ENCODE peak calls at places on chromosomes 7 and 10, in five cellular contexts. One of them, this sample, is unnamed.

GRCh38 chr10:10792681-10793080 is 225.0 kb upstream of the CELF2 start:
- DNase-seq in H7: no peak
- DNase-seq in stimulated activated CD4-positive, alpha-beta T cell treated with anti-CD3 and anti-CD28 coated beads, TNF-alpha, amount 100 ng/mL, for 24 hours: no peak
- DNase-seq in hypothalamus: no peak
- DNase-seq in left cardiac atrium: no peak
- DNase-seq in this sample: no peak

GRCh38 chr10:49008505-49009202 is 69.0 kb upstream of the LRRC18 start:
- DNase-seq in H7: no peak
- DNase-seq in stimulated activated CD4-positive, alpha-beta T cell treated with anti-CD3 and anti-CD28 coated beads, TNF-alpha, amount 100 ng/mL, for 24 hours: no peak
- DNase-seq in hypothalamus: no peak
- DNase-seq in left cardiac atrium: no peak
- DNase-seq in this sample: no peak

GRCh38 chr7:117061751-117062150 is 108.5 kb downstream of the ST7 start:
- DNase-seq in H7: no peak
- DNase-seq in stimulated activated CD4-positive, alpha-beta T cell treated with anti-CD3 and anti-CD28 coated beads, TNF-alpha, amount 100 ng/mL, for 24 hours: no peak
- DNase-seq in hypothalamus: no peak
- DNase-seq in left cardiac atrium: no peak
- DNase-seq in this sample: no peak

GRCh38 chr7:18165176-18165575 is 137.5 kb upstream of the PRPS1L1 start:
- DNase-seq in H7: no peak
- DNase-seq in stimulated activated CD4-positive, alpha-beta T cell treated with anti-CD3 and anti-CD28 coated beads, TNF-alpha, amount 100 ng/mL, for 24 hours: no peak
- DNase-seq in hypothalamus: no peak
- DNase-seq in left cardiac atrium: no peak
- DNase-seq in this sample: no peak

GRCh38 chr10:117462424-117462792 is 80.1 kb upstream of the EMX2 start:
- DNase-seq in H7: peak
- DNase-seq in stimulated activated CD4-positive, alpha-beta T cell treated with anti-CD3 and anti-CD28 coated beads, TNF-alpha, amount 100 ng/mL, for 24 hours: no peak
- DNase-seq in hypothalamus: no peak
- DNase-seq in left cardiac atrium: no peak
- DNase-seq in this sample: no peak

GRCh38 chr7:46003896-46004875 is 83.1 kb upstream of the IGFBP3 start:
- DNase-seq in H7: no peak
- DNase-seq in stimulated activated CD4-positive, alpha-beta T cell treated with anti-CD3 and anti-CD28 coated beads, TNF-alpha, amount 100 ng/mL, for 24 hours: no peak
- DNase-seq in hypothalamus: no peak
- DNase-seq in left cardiac atrium: no peak
- DNase-seq in this sample: no peak

GRCh38 chr10:71342850-71343773 is 24.1 kb downstream of the SLC29A3 start:
- DNase-seq in H7: no peak
- DNase-seq in stimulated activated CD4-positive, alpha-beta T cell treated with anti-CD3 and anti-CD28 coated beads, TNF-alpha, amount 100 ng/mL, for 24 hours: no peak
- DNase-seq in hypothalamus: no peak
- DNase-seq in left cardiac atrium: no peak
- DNase-seq in this sample: no peak

GRCh38 chr10:3186365-3186764 is 13.8 kb upstream of the PITRM1 start:
- DNase-seq in H7: no peak
- DNase-seq in stimulated activated CD4-positive, alpha-beta T cell treated with anti-CD3 and anti-CD28 coated beads, TNF-alpha, amount 100 ng/mL, for 24 hours: peak
- DNase-seq in hypothalamus: no peak
- DNase-seq in left cardiac atrium: no peak
- DNase-seq in this sample: no peak

GRCh38 chr7:149007615-149008014 is 20.7 kb downstream of the PDIA4 start:
- DNase-seq in H7: peak
- DNase-seq in stimulated activated CD4-positive, alpha-beta T cell treated with anti-CD3 and anti-CD28 coated beads, TNF-alpha, amount 100 ng/mL, for 24 hours: no peak
- DNase-seq in hypothalamus: no peak
- DNase-seq in left cardiac atrium: no peak
- DNase-seq in this sample: no peak

GRCh38 chr10:131920151-131920550 is 19.3 kb downstream of the PPP2R2D start:
- DNase-seq in H7: no peak
- DNase-seq in stimulated activated CD4-positive, alpha-beta T cell treated with anti-CD3 and anti-CD28 coated beads, TNF-alpha, amount 100 ng/mL, for 24 hours: no peak
- DNase-seq in hypothalamus: no peak
- DNase-seq in left cardiac atrium: no peak
- DNase-seq in this sample: no peak

GRCh38 chr10:82680688-82681087 is 805.7 kb downstream of the NRG3 start:
- DNase-seq in H7: no peak
- DNase-seq in stimulated activated CD4-positive, alpha-beta T cell treated with anti-CD3 and anti-CD28 coated beads, TNF-alpha, amount 100 ng/mL, for 24 hours: no peak
- DNase-seq in hypothalamus: no peak
- DNase-seq in left cardiac atrium: no peak
- DNase-seq in this sample: no peak